ENCODE peak calls at places on chromosomes 13 and 19, in nine cellular contexts. G is WERI-Rb-1; X is transverse colon; K is bronchial epithelial cell; P is activated CD8-positive, alpha-beta T cell treated with anti-CD3 and anti-CD28 coated beads for 36 hours; Z is MCF 10A; N is tibial nerve; U is omental fat pad; W is PC-9. H is an unnamed sample.

GRCh38 chr19:15125232-15126067 is 18.2 kb downstream of the SYDE1 start:
- DNase-seq in G (peak), X (peak), K (peak), P (peak), Z (peak), N (peak), U (peak), W (peak), H (peak)

GRCh38 chr19:27851543-27852060 is 1361.3 kb downstream of the UQCRFS1 start:
- DNase-seq in G (no peak), X (no peak), K (no peak), P (no peak), Z (no peak), N (no peak), U (no peak), W (no peak), H (no peak)

GRCh38 chr19:13841339-13842293 is 35.3 kb upstream of the NANOS3 start:
- DNase-seq in G (no peak), X (peak), K (no peak), P (no peak), Z (peak), N (no peak), U (no peak), W (peak), H (no peak)

GRCh38 chr19:13986348-13986904 is 19.7 kb downstream of the RFX1 start:
- DNase-seq in G (no peak), X (peak), K (no peak), P (peak), Z (no peak), N (peak), U (peak), W (no peak), H (peak)

GRCh38 chr19:3691372-3691716 is 8.9 kb downstream of the PIP5K1C start:
- DNase-seq in G (no peak), X (no peak), K (no peak), P (no peak), Z (no peak), N (no peak), U (no peak), W (no peak), H (no peak)

GRCh38 chr19:10677796-10678195 is 23.4 kb upstream of the QTRT1 start:
- DNase-seq in G (no peak), X (no peak), K (no peak), P (no peak), Z (no peak), N (no peak), U (no peak), W (no peak), H (no peak)

GRCh38 chr19:35034588-35035382 is 4.5 kb downstream of the SCN1B start:
- DNase-seq in G (no peak), X (no peak), K (no peak), P (no peak), Z (no peak), N (no peak), U (no peak), W (no peak), H (no peak)

GRCh38 chr13:110121312-110122083 is 185.5 kb downstream of the COL4A1 start:
- DNase-seq in G (no peak), X (no peak), K (no peak), P (no peak), Z (no peak), N (no peak), U (no peak), W (no peak), H (no peak)

GRCh38 chr19:2923510-2923909 is 21.3 kb downstream of the ZNF77 start:
- DNase-seq in G (no peak), X (no peak), K (peak), P (no peak), Z (peak), N (no peak), U (no peak), W (no peak), H (peak)

GRCh38 chr13:29937379-29937778 is 87.0 kb upstream of the UBL3 start:
- DNase-seq in G (no peak), X (no peak), K (no peak), P (no peak), Z (no peak), N (no peak), U (no peak), W (peak), H (no peak)

GRCh38 chr13:60369242-60369641 is 27.8 kb upstream of the TDRD3 start:
- DNase-seq in G (no peak), X (no peak), K (peak), P (no peak), Z (peak), N (no peak), U (no peak), W (no peak), H (peak)
- TF ChIP-seq CTCF in G (no peak), X (no peak), K (peak), P (peak), Z (peak), N (peak), U (no peak), W (peak), H (no peak)

DNA sequence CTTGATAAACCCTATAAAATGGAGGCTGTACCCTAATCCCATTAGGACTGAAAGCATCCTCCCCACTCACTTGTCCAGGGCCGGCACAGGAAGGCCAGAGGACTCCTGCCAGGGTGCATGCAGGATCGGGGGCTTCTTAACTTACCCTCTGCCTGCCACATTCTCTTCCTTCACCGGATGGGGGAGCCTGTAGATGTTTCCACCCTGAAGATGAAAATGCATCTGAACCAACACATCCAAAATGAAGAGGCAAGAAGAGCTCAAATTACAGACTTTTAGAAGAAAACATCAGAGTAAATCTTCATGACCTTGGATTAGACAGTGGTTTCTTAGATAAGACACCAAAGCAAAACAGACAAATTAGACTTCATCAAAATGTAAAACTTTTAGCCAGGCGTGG is 25.9 kb upstream of the NAPA start:
- DNase-seq in G (peak), X (no peak), K (peak), P (no peak), Z (no peak), N (no peak), U (no peak), W (no peak), H (peak)
- TF ChIP-seq CTCF in G (peak), X (no peak), K (peak), P (no peak), Z (no peak), N (no peak), U (no peak), W (peak), H (peak)

GRCh38 chr19:917323-918151 is at the start of gene KISS1R:
- DNase-seq in G (peak), X (no peak), K (no peak), P (peak), Z (no peak), N (no peak), U (no peak), W (no peak), H (no peak)
- TF ChIP-seq CTCF in G (peak), X (peak), K (peak), P (peak), Z (peak), N (peak), U (no peak), W (peak), H (peak)

DNA sequence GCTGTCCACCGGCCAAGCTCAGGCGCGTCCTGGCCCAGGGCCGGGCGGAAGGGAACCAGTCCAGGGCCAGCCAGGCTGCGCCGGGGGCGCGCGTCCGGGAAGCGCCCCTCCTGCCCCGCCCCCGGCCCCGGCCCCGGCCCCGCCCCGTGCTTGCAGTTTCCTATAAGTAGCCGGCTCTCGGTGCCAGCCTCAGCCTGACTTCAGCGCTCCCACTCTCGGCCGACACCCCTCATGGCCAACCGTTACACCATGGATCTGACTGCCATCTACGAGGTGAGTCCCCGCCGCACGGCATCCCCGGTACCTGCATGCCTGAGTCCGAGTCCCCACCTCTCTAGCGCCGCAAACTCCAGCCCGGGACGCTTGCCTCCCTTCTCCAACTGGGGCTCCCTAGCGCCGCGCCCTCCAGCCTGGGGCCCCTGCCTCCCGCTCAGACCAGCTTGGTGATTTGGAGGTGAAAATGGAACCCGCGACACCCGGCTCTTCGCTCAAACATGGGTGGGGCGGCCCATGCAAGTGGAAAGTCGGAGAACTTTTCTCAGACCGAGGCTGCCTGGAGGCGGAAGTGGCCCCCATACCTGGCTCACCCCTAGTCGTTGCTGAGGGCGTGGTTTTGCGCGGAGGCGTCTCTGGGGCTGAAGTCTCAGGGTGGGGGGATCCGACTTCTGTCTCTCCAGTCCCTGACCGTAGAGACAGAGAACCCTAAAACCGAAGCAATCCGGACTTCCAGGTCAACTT is at the start of gene ZFP36:
- DNase-seq in G (peak), X (peak), K (peak), P (peak), Z (peak), N (peak), U (peak), W (peak), H (peak)
- TF ChIP-seq CTCF in G (no peak), X (no peak), K (no peak), P (no peak), Z (no peak), N (no peak), U (no peak), W (no peak), H (no peak)

H was measured in choroid plexus epithelial cell.